ENCODE peak calls at places on chromosomes 5 and 9, in eight cellular contexts. One of them, this sample, is unnamed.

GRCh38 chr5:56003179-56003578 is 8.4 kb upstream of the IL6ST start:
- DNase-seq in GM12878: no peak
- DNase-seq in stomach: peak; percentile 68
- DNase-seq in GM12891: no peak
- DNase-seq in prostate gland: no peak
- DNase-seq in sigmoid colon: no peak
- DNase-seq in breast epithelium: no peak
- DNase-seq in transverse colon: peak; percentile 75
- DNase-seq in this sample: no peak

GRCh38 chr5:161713042-161713441 is 27.5 kb downstream of the GABRA6 start:
- DNase-seq in GM12878: no peak
- DNase-seq in stomach: no peak
- DNase-seq in GM12891: no peak
- DNase-seq in prostate gland: no peak
- DNase-seq in sigmoid colon: no peak
- DNase-seq in breast epithelium: no peak
- DNase-seq in transverse colon: no peak
- DNase-seq in this sample: no peak

GRCh38 chr9:77585335-77585786 is 62.8 kb downstream of the GNA14 start:
- DNase-seq in GM12878: no peak
- DNase-seq in stomach: no peak
- DNase-seq in GM12891: no peak
- DNase-seq in prostate gland: no peak
- DNase-seq in sigmoid colon: no peak
- DNase-seq in breast epithelium: no peak
- DNase-seq in transverse colon: no peak
- DNase-seq in this sample: no peak

GRCh38 chr5:77133061-77133758 is 46.1 kb upstream of the ZBED3 start:
- DNase-seq in GM12878: no peak
- DNase-seq in stomach: peak; percentile 32
- DNase-seq in GM12891: no peak
- DNase-seq in prostate gland: peak; percentile 75
- DNase-seq in sigmoid colon: peak; percentile 82
- DNase-seq in breast epithelium: peak; percentile 56
- DNase-seq in transverse colon: peak; percentile 28
- DNase-seq in this sample: no peak

GRCh38 chr9:137488330-137488653 is 29.2 kb upstream of the NSMF start:
- DNase-seq in GM12878: no peak
- DNase-seq in stomach: no peak
- DNase-seq in GM12891: no peak
- DNase-seq in prostate gland: no peak
- DNase-seq in sigmoid colon: peak; percentile 68
- DNase-seq in breast epithelium: no peak
- DNase-seq in transverse colon: peak; percentile 27
- DNase-seq in this sample: peak; percentile 20

GRCh38 chr9:114491430-114492003 is 13.8 kb downstream of the WHRN start:
- DNase-seq in GM12878: no peak
- DNase-seq in stomach: no peak
- DNase-seq in GM12891: no peak
- DNase-seq in prostate gland: no peak
- DNase-seq in sigmoid colon: no peak
- DNase-seq in breast epithelium: no peak
- DNase-seq in transverse colon: no peak
- DNase-seq in this sample: no peak

GRCh38 chr5:172109749-172110148 is 78.3 kb downstream of the STK10 start:
- DNase-seq in GM12878: no peak
- DNase-seq in stomach: no peak
- DNase-seq in GM12891: no peak
- DNase-seq in prostate gland: no peak
- DNase-seq in sigmoid colon: no peak
- DNase-seq in breast epithelium: no peak
- DNase-seq in transverse colon: no peak
- DNase-seq in this sample: peak; percentile 70

GRCh38 chr9:71984388-71985069 is 73.1 kb downstream of the C9orf85 start:
- DNase-seq in GM12878: no peak
- DNase-seq in stomach: no peak
- DNase-seq in GM12891: no peak
- DNase-seq in prostate gland: no peak
- DNase-seq in sigmoid colon: no peak
- DNase-seq in breast epithelium: no peak
- DNase-seq in transverse colon: peak; percentile 25
- DNase-seq in this sample: no peak

GRCh38 chr9:32525506-32525905 is 490 bp downstream of the RIGI start:
- DNase-seq in GM12878: peak; percentile 7
- DNase-seq in stomach: no peak
- DNase-seq in GM12891: no peak
- DNase-seq in prostate gland: peak; percentile 16
- DNase-seq in sigmoid colon: no peak
- DNase-seq in breast epithelium: no peak
- DNase-seq in transverse colon: no peak
- DNase-seq in this sample: no peak

GRCh38 chr5:71492817-71493615 is 37.6 kb downstream of the BDP1 start:
- DNase-seq in GM12878: no peak
- DNase-seq in stomach: no peak
- DNase-seq in GM12891: no peak
- DNase-seq in prostate gland: no peak
- DNase-seq in sigmoid colon: no peak
- DNase-seq in breast epithelium: no peak
- DNase-seq in transverse colon: no peak
- DNase-seq in this sample: no peak

GRCh38 chr5:66974256-66974655 is 222.3 kb downstream of the CD180 start:
- DNase-seq in GM12878: no peak
- DNase-seq in stomach: no peak
- DNase-seq in GM12891: no peak
- DNase-seq in prostate gland: no peak
- DNase-seq in sigmoid colon: no peak
- DNase-seq in breast epithelium: no peak
- DNase-seq in transverse colon: no peak
- DNase-seq in this sample: no peak

GRCh38 chr9:135503371-135504261 is 3.1 kb downstream of the MRPS2 start:
- DNase-seq in GM12878: no peak
- DNase-seq in stomach: no peak
- DNase-seq in GM12891: no peak
- DNase-seq in prostate gland: no peak
- DNase-seq in sigmoid colon: peak; percentile 59
- DNase-seq in breast epithelium: no peak
- DNase-seq in transverse colon: no peak
- DNase-seq in this sample: peak; percentile 69
- TF ChIP-seq POLR2AphosphoS5 in GM12878: no peak
- TF ChIP-seq POLR2AphosphoS5 in stomach: no peak
- TF ChIP-seq POLR2AphosphoS5 in GM12891: no peak
- TF ChIP-seq POLR2AphosphoS5 in prostate gland: no peak
- TF ChIP-seq POLR2AphosphoS5 in sigmoid colon: no peak
- TF ChIP-seq POLR2AphosphoS5 in breast epithelium: no peak
- TF ChIP-seq POLR2AphosphoS5 in transverse colon: no peak
- TF ChIP-seq POLR2AphosphoS5 in this sample: no peak

DNA sequence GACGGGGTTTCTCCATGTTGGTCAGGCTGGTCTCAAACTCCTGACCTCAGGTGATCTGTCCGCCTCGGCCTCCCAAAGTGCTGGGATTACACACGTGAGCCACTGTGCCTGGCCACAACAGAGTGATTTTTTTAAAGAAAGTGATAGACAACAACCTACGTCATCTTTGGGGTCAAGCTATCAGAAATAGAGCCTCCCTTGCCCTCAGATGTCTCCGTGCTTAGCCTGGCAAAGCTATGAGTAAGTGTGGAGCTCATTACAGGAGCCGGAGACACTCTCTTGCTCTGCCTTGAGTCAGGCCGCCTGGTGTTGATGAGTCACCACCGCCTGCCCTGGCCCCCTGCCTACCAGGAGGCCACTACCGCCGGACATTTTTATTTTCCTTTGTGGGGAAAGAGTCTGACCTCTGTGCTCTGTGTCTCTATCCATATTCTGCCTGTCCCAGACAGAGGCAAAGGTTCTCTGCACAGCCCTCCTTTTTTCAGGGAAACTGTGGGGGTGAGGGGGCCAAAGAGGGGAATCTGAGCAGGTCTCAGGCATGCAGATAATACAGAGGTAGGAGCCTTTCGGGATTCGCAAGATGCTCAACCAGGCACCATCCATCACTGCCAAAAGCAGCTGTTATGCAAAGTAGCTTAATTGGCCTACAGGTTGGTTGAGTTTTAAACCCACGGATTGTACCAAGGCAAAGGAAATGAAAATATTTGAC is 123.7 kb upstream of the CPEB4 start:
- DNase-seq in GM12878: no peak
- DNase-seq in stomach: peak; percentile 84
- DNase-seq in GM12891: no peak
- DNase-seq in prostate gland: peak; percentile 46
- DNase-seq in sigmoid colon: peak; percentile 91
- DNase-seq in breast epithelium: peak; percentile 77
- DNase-seq in transverse colon: peak; percentile 61
- DNase-seq in this sample: no peak
- TF ChIP-seq POLR2A in GM12878: no peak
- TF ChIP-seq POLR2A in stomach: no peak
- TF ChIP-seq POLR2A in GM12891: no peak
- TF ChIP-seq POLR2A in prostate gland: no peak
- TF ChIP-seq POLR2A in sigmoid colon: no peak
- TF ChIP-seq POLR2A in breast epithelium: no peak
- TF ChIP-seq POLR2A in transverse colon: no peak
- TF ChIP-seq POLR2A in this sample: no peak

GRCh38 chr9:29793970-29794369 is 2220.7 kb upstream of the C9orf72 start:
- DNase-seq in GM12878: no peak
- DNase-seq in stomach: no peak
- DNase-seq in GM12891: no peak
- DNase-seq in prostate gland: no peak
- DNase-seq in sigmoid colon: no peak
- DNase-seq in breast epithelium: no peak
- DNase-seq in transverse colon: no peak
- DNase-seq in this sample: no peak
- TF ChIP-seq POLR2AphosphoS5 in GM12878: no peak
- TF ChIP-seq POLR2AphosphoS5 in stomach: no peak
- TF ChIP-seq POLR2AphosphoS5 in GM12891: no peak
- TF ChIP-seq POLR2AphosphoS5 in prostate gland: no peak
- TF ChIP-seq POLR2AphosphoS5 in sigmoid colon: no peak
- TF ChIP-seq POLR2AphosphoS5 in breast epithelium: no peak
- TF ChIP-seq POLR2AphosphoS5 in transverse colon: no peak
- TF ChIP-seq POLR2AphosphoS5 in this sample: no peak

DNA sequence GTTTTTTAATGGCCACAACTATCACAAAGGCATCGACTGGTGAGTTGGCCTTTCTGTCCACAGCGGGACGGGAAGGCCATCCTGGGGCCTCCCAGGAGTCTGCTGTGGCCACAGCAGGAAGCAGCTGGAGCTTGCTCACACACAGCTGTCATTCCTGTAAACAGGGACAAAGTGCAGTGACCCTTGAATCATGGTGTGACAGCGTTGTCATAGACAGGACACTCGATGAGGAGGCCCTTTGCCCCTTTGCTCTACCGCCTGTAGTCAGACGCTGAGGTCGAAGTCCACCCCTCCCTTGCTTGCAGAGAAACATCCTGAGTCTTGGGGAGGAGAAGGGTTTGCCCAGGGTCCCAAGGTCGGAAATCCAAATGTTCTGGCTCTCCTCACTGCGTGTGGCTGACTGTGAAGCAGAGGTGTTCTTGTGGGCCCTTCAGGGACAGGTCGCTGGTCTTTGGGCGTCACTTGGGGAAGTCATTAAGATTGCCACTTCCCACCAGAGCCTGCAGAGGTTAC is 35.1 kb downstream of the NDST1 start:
- DNase-seq in GM12878: no peak
- DNase-seq in stomach: peak; percentile 31
- DNase-seq in GM12891: no peak
- DNase-seq in prostate gland: no peak
- DNase-seq in sigmoid colon: no peak
- DNase-seq in breast epithelium: no peak
- DNase-seq in transverse colon: peak; percentile 86
- DNase-seq in this sample: peak; percentile 83
- TF ChIP-seq POLR2A in GM12878: no peak
- TF ChIP-seq POLR2A in stomach: no peak
- TF ChIP-seq POLR2A in GM12891: no peak
- TF ChIP-seq POLR2A in prostate gland: no peak
- TF ChIP-seq POLR2A in sigmoid colon: no peak
- TF ChIP-seq POLR2A in breast epithelium: no peak
- TF ChIP-seq POLR2A in transverse colon: peak; percentile 46
- TF ChIP-seq POLR2A in this sample: no peak

GRCh38 chr9:86947146-86948081 is at the start of gene GAS1:
- DNase-seq in GM12878: no peak
- DNase-seq in stomach: peak; percentile 82
- DNase-seq in GM12891: peak; percentile 28
- DNase-seq in prostate gland: peak; percentile 90
- DNase-seq in sigmoid colon: peak; percentile 97
- DNase-seq in breast epithelium: peak; percentile 81
- DNase-seq in transverse colon: peak; percentile 78
- DNase-seq in this sample: peak; percentile 92
- TF ChIP-seq POLR2AphosphoS5 in GM12878: no peak
- TF ChIP-seq POLR2AphosphoS5 in stomach: peak; percentile 37
- TF ChIP-seq POLR2AphosphoS5 in GM12891: no peak
- TF ChIP-seq POLR2AphosphoS5 in prostate gland: peak; percentile 74
- TF ChIP-seq POLR2AphosphoS5 in sigmoid colon: peak; percentile 67
- TF ChIP-seq POLR2AphosphoS5 in breast epithelium: no peak
- TF ChIP-seq POLR2AphosphoS5 in transverse colon: peak; percentile 48
- TF ChIP-seq POLR2AphosphoS5 in this sample: peak; percentile 69

This sample was measured in spleen.